ENCODE peak calls at places on chromosomes 3 and 15, in ten cellular contexts. G is OCI-LY7; Z is heart left ventricle; P is tibial nerve; I is SJSA1; R is astrocyte; N is naive thymus-derived CD4-positive, alpha-beta T cell; U is CD8-positive, alpha-beta memory T cell; T is neural progenitor cell; S is heart right ventricle. X is an unnamed sample.
A peak's percentile ranks its signal among the peaks of the same experiment; 100 is the strongest.

GRCh38 chr3:141876381-141876890 is at the start of gene ATP1B3:
- DNase-seq in G (peak; percentile 91), Z (peak; percentile 90), P (peak; percentile 57), I (peak; percentile 74), R (peak; percentile 70), N (peak; percentile 79), U (peak; percentile 82), T (peak; percentile 92), S (peak; percentile 83), X (peak; percentile 90)

GRCh38 chr3:160098946-160099626 is 110.5 kb downstream of the IL12A start:
- DNase-seq in G (no peak), Z (no peak), P (no peak), I (no peak), R (no peak), N (no peak), U (no peak), T (no peak), S (no peak), X (no peak)

GRCh38 chr15:40016224-40016865 is 22.6 kb downstream of the SRP14 start:
- DNase-seq in G (no peak), Z (no peak), P (no peak), I (no peak), R (peak; percentile 53), N (no peak), U (no peak), T (no peak), S (no peak), X (no peak)

GRCh38 chr3:114899186-114899931 is 247.7 kb downstream of the ZBTB20 start:
- DNase-seq in G (no peak), Z (no peak), P (no peak), I (no peak), R (peak; percentile 22), N (no peak), U (no peak), T (peak; percentile 31), S (no peak), X (no peak)

GRCh38 chr3:76646921-76647562 is 392.9 kb upstream of the ROBO2 start:
- DNase-seq in G (no peak), Z (no peak), P (no peak), I (no peak), R (no peak), N (no peak), U (no peak), T (peak; percentile 45), S (no peak), X (peak; percentile 17)

GRCh38 chr15:39427705-39428104 is 153.2 kb upstream of the THBS1 start:
- DNase-seq in G (no peak), Z (peak; percentile 56), P (no peak), I (no peak), R (no peak), N (no peak), U (no peak), T (no peak), S (no peak), X (peak; percentile 90)

GRCh38 chr15:57665939-57666338 is 40.6 kb upstream of the POLR2M start:
- DNase-seq in G (no peak), Z (no peak), P (no peak), I (no peak), R (no peak), N (no peak), U (no peak), T (no peak), S (no peak), X (no peak)

GRCh38 chr3:50205719-50206276 is 727 bp downstream of the SLC38A3 start:
- DNase-seq in G (no peak), Z (peak; percentile 72), P (no peak), I (no peak), R (peak; percentile 10), N (peak; percentile 30), U (no peak), T (peak; percentile 80), S (no peak), X (peak; percentile 61)

GRCh38 chr3:48268936-48269551 is 28.1 kb downstream of the ZNF589 start:
- DNase-seq in G (no peak), Z (no peak), P (peak; percentile 17), I (no peak), R (peak; percentile 27), N (peak; percentile 18), U (no peak), T (no peak), S (no peak), X (no peak)

GRCh38 chr3:128366136-128366535 is 100.6 kb downstream of the DNAJB8 start:
- DNase-seq in G (no peak), Z (peak; percentile 92), P (no peak), I (no peak), R (no peak), N (no peak), U (no peak), T (no peak), S (peak; percentile 79), X (no peak)

GRCh38 chr3:33884204-33884561 is 85.8 kb downstream of the PDCD6IP start:
- DNase-seq in G (no peak), Z (peak; percentile 46), P (no peak), I (no peak), R (no peak), N (no peak), U (no peak), T (peak; percentile 4), S (no peak), X (no peak)
- H3K4me3 ChIP-seq in G (no peak overlapping the region), Z (no peak overlapping the region), P (no peak overlapping the region), I (no peak overlapping the region), R (no peak overlapping the region), N (no peak overlapping the region), U (no peak overlapping the region), T (no peak overlapping the region), S (no peak overlapping the region), X (no peak overlapping the region)

GRCh38 chr3:32709346-32709745 is 24.4 kb downstream of the CNOT10 start:
- DNase-seq in G (no peak), Z (no peak), P (no peak), I (no peak), R (no peak), N (no peak), U (no peak), T (no peak), S (no peak), X (no peak)
- H3K4me3 ChIP-seq in G (no peak overlapping the region), Z (no peak overlapping the region), P (no peak overlapping the region), I (no peak overlapping the region), R (no peak overlapping the region), N (no peak overlapping the region), U (no peak overlapping the region), T (no peak overlapping the region), S (no peak overlapping the region), X (no peak overlapping the region)

DNA sequence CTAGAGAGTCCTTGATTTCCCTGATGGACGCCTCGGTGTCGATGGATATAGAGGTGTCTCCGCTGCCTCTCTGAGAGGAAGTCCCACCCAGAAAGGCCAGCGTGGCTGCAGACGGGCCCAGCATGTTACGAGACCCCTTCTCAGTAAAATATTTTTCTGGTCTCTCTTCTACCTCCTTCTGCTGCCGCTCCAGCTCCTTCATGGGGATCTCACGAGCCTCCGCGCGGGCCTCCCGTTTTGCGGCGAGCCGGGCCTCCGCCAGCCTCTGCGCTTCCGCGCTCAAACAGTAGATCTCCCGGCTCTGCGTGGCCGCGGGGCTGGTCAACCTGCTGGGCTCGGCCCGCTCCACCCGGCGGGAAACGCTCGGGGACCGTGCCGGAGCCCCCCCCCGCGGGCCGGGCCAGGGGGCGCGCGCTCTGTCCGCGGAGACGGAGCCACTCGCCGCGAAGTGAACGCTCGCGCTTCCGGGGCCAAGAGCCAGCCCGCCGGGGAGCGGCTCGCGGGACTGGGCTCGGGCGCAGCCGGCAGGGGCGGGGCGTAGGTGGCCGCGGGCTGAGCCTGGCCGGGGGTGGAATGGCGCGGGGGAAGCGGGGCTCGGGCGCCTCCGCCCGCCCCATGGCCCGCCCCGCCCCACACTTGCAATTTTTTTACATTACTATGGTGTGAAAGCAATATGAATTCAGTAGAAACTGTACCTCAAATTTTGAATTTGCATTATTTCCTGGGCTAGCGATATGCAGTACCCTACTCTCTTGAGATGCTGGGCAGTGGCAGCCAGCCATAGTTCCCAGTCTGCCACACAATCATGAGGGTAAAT is 10.2 kb upstream of the KCNMB3 start:
- DNase-seq in G (no peak), Z (peak; percentile 89), P (peak; percentile 16), I (peak; percentile 57), R (peak; percentile 45), N (peak; percentile 60), U (peak; percentile 71), T (peak; percentile 79), S (peak; percentile 67), X (peak; percentile 80)
- H3K4me3 ChIP-seq in G (no peak overlapping the region), Z (peak overlapping the region; percentile 70), P (peak overlapping the region; percentile 67), I (peak overlapping the region; percentile 60), R (peak overlapping the region; percentile 60), N (peak overlapping the region; percentile 66), U (peak overlapping the region; percentile 60), T (peak overlapping the region; percentile 52), S (peak overlapping the region; percentile 26), X (peak overlapping the region; percentile 64)

GRCh38 chr15:96052154-96052553 is 278.3 kb upstream of the NR2F2 start:
- DNase-seq in G (no peak), Z (no peak), P (no peak), I (no peak), R (no peak), N (no peak), U (no peak), T (no peak), S (no peak), X (no peak)

GRCh38 chr15:96054606-96055005 is 275.9 kb upstream of the NR2F2 start:
- DNase-seq in G (no peak), Z (no peak), P (no peak), I (no peak), R (no peak), N (no peak), U (no peak), T (no peak), S (no peak), X (no peak)

GRCh38 chr15:96052572-96053038 is 277.9 kb upstream of the NR2F2 start:
- DNase-seq in G (no peak), Z (no peak), P (no peak), I (no peak), R (no peak), N (no peak), U (no peak), T (peak; percentile 79), S (no peak), X (no peak)

GRCh38 chr15:96054029-96054428 is 276.5 kb upstream of the NR2F2 start:
- DNase-seq in G (no peak), Z (no peak), P (no peak), I (no peak), R (no peak), N (no peak), U (no peak), T (no peak), S (no peak), X (no peak)

GRCh38 chr15:96053039-96054021 is 277.2 kb upstream of the NR2F2 start:
- DNase-seq in G (no peak), Z (peak; percentile 82), P (peak; percentile 16), I (no peak), R (peak; percentile 4), N (no peak), U (no peak), T (peak; percentile 67), S (peak; percentile 42), X (no peak)
- H3K4me3 ChIP-seq in G (no peak overlapping the region), Z (peak overlapping the region; percentile 18), P (peak overlapping the region; percentile 24), I (no peak overlapping the region), R (peak overlapping the region; percentile 43), N (no peak overlapping the region), U (no peak overlapping the region), T (peak overlapping the region; percentile 39), S (no peak overlapping the region), X (no peak overlapping the region)

X was measured in NB4.